ENCODE peak calls at places on chromosome 9, in seven cellular contexts. T is T-helper 1 cell, O is caudate nucleus, A is epithelial cell of esophagus, Y is neural progenitor cell, S is neuronal stem cell, U is ELR. B is an unnamed sample.

GRCh38 chr9:83355729-83356128 is 182.5 kb downstream of the FRMD3 start:
- DNase-seq in T (no peak), O (no peak), A (no peak), Y (no peak), S (no peak), U (no peak), B (no peak)

GRCh38 chr9:115880221-115880620 is 273.4 kb upstream of the PAPPA start:
- DNase-seq in T (no peak), O (no peak), A (no peak), Y (no peak), S (no peak), U (no peak), B (no peak)

GRCh38 chr9:77015291-77016048 is 4.0 kb upstream of the FOXB2 start:
- DNase-seq in T (no peak), O (no peak), A (no peak), Y (peak), S (no peak), U (no peak), B (no peak)

GRCh38 chr9:26656003-26656940 is 236.3 kb downstream of the CAAP1 start:
- DNase-seq in T (no peak), O (no peak), A (peak), Y (peak), S (peak), U (peak), B (peak)

GRCh38 chr9:113148996-113149960 is 1.5 kb upstream of the SLC31A2 start:
- DNase-seq in T (no peak), O (no peak), A (no peak), Y (no peak), S (no peak), U (no peak), B (no peak)

GRCh38 chr9:109950710-109951443 is 170.9 kb downstream of the PALM2AKAP2 start:
- DNase-seq in T (no peak), O (no peak), A (no peak), Y (no peak), S (no peak), U (no peak), B (no peak)

GRCh38 chr9:128902351-128903078 is 18.3 kb upstream of the PHYHD1 start:
- DNase-seq in T (peak), O (no peak), A (peak), Y (no peak), S (no peak), U (peak), B (no peak)

GRCh38 chr9:35675732-35676392 is 2.1 kb downstream of the CA9 start:
- DNase-seq in T (no peak), O (no peak), A (no peak), Y (peak), S (peak), U (no peak), B (no peak)

GRCh38 chr9:111582888-111583287 is 16.6 kb downstream of the PTGR1 start:
- DNase-seq in T (no peak), O (no peak), A (peak), Y (no peak), S (no peak), U (peak), B (no peak)

GRCh38 chr9:16092142-16092541 is 539.3 kb downstream of the CCDC171 start:
- DNase-seq in T (no peak), O (no peak), A (no peak), Y (no peak), S (no peak), U (no peak), B (no peak)

GRCh38 chr9:76353280-76353679 is 40.9 kb downstream of the RFK start:
- DNase-seq in T (no peak), O (no peak), A (no peak), Y (no peak), S (no peak), U (peak), B (no peak)

GRCh38 chr9:94967481-94967880 is 241.0 kb downstream of the AOPEP start:
- DNase-seq in T (no peak), O (no peak), A (no peak), Y (no peak), S (no peak), U (no peak), B (no peak)

GRCh38 chr9:109906766-109907382 is 126.9 kb downstream of the PALM2AKAP2 start:
- DNase-seq in T (no peak), O (no peak), A (peak), Y (no peak), S (no peak), U (peak), B (no peak)

GRCh38 chr9:130565792-130566191 is 13.6 kb upstream of the FUBP3 start:
- DNase-seq in T (no peak), O (no peak), A (no peak), Y (no peak), S (no peak), U (no peak), B (no peak)

GRCh38 chr9:19255821-19256220 is 25.3 kb downstream of the DENND4C start:
- DNase-seq in T (no peak), O (no peak), A (no peak), Y (no peak), S (no peak), U (no peak), B (no peak)

GRCh38 chr9:10045598-10045997 is 567.2 kb downstream of the PTPRD start:
- DNase-seq in T (no peak), O (no peak), A (peak), Y (no peak), S (peak), U (no peak), B (no peak)

GRCh38 chr9:81526587-81526986 is 162.8 kb downstream of the TLE1 start:
- DNase-seq in T (no peak), O (no peak), A (peak), Y (no peak), S (no peak), U (peak), B (no peak)

GRCh38 chr9:78871452-78872331 is 574.8 kb downstream of the PSAT1 start:
- DNase-seq in T (no peak), O (no peak), A (peak), Y (no peak), S (no peak), U (peak), B (no peak)

GRCh38 chr9:112535811-112536210 is 49.2 kb downstream of the KIAA1958 start:
- DNase-seq in T (no peak), O (no peak), A (no peak), Y (no peak), S (no peak), U (peak), B (no peak)